ENCODE peak calls at places on chromosomes 2 and 18, in eight cellular contexts. B is fibroblast of lung, F is hepatocyte, N is endothelial cell of umbilical vein, L is astrocyte, I is DND-41, P is OCI-LY7, C is GM23338. M is an unnamed sample. For H4K20me1, H3K4me1 and H3K36me3, the result is how much of the 10 kb centered on the place peaks cover.

GRCh38 chr18:519019-519879 is 18.7 kb upstream of the COLEC12 start:
- DNase-seq in B (peak), F (peak), N (peak), L (peak), I (no peak), P (no peak), C (no peak), M (no peak)

GRCh38 chr18:6956495-6956894 is 161.1 kb downstream of the LAMA1 start:
- DNase-seq in B (no peak), F (no peak), N (no peak), L (no peak), I (no peak), P (no peak), C (no peak), M (no peak)

GRCh38 chr2:74849228-74849892 is 15.4 kb downstream of the HK2 start:
- DNase-seq in B (peak), F (no peak), N (peak), L (no peak), I (peak), P (peak), C (peak), M (peak)

GRCh38 chr2:79447462-79447861 is 65.4 kb upstream of the CTNNA2 start:
- DNase-seq in B (no peak), F (no peak), N (no peak), L (no peak), I (no peak), P (no peak), C (no peak), M (no peak)

GRCh38 chr2:183093857-183094657 is 15.5 kb downstream of the DUSP19 start:
- DNase-seq in B (peak), F (no peak), N (peak), L (peak), I (no peak), P (no peak), C (no peak), M (no peak)

GRCh38 chr2:38108907-38109731 is 33.2 kb upstream of the CYP1B1 start:
- DNase-seq in B (no peak), F (no peak), N (no peak), L (no peak), I (no peak), P (no peak), C (no peak), M (no peak)

GRCh38 chr2:240429872-240430491 is 5.5 kb upstream of the GPC1 start:
- DNase-seq in B (no peak), F (no peak), N (no peak), L (no peak), I (no peak), P (no peak), C (no peak), M (no peak)

GRCh38 chr2:10493075-10493635 is 45.0 kb upstream of the ODC1 start:
- DNase-seq in B (no peak), F (no peak), N (no peak), L (no peak), I (no peak), P (no peak), C (no peak), M (no peak)

GRCh38 chr2:37631292-37631691 is 40.1 kb downstream of the CDC42EP3 start:
- DNase-seq in B (no peak), F (no peak), N (no peak), L (no peak), I (no peak), P (no peak), C (no peak), M (no peak)

GRCh38 chr2:215782271-215782670 is 231.1 kb downstream of the MREG start:
- DNase-seq in B (no peak), F (no peak), N (no peak), L (no peak), I (no peak), P (no peak), C (no peak), M (no peak)

GRCh38 chr2:212939777-212940531 is 211.5 kb downstream of the IKZF2 start:
- DNase-seq in B (no peak), F (peak), N (no peak), L (no peak), I (no peak), P (no peak), C (peak), M (no peak)

GRCh38 chr2:145028055-145028630 is 508.2 kb upstream of the ZEB2 start:
- DNase-seq in B (no peak), F (no peak), N (no peak), L (no peak), I (no peak), P (no peak), C (no peak), M (no peak)

DNA sequence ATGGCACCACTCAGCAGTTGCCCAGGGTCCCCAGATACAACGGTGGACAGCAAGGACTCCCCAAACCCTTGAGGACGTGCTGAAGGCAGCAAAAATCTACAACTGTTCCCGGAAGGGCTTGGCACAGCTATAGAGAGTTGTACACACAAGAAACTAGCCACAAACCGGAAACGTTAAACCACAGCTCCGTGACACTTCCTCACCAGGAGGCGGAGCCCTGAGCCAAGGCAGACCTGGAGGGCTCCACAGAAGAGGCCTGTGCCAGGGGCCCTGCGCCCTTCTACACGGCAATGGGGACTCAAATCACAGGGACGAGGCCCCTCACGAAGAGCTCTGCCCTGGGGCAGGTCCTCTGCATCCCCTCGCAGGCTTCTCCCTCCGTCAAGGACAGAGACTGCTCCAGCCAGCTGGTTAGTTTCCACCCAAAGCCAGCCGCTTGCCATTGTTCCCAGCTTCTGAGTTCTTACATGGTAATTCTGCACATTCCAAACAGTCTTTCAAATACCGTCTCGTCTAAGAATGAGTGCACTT is 133.3 kb downstream of the HDAC4 start:
- DNase-seq in B (peak), F (no peak), N (peak), L (peak), I (peak), P (peak), C (peak), M (peak)
- H4K20me1 ChIP-seq in B (under half), F (under half), N (under half), L (under half), I (half or more), P (under half), C (under half), M (half or more)

DNA sequence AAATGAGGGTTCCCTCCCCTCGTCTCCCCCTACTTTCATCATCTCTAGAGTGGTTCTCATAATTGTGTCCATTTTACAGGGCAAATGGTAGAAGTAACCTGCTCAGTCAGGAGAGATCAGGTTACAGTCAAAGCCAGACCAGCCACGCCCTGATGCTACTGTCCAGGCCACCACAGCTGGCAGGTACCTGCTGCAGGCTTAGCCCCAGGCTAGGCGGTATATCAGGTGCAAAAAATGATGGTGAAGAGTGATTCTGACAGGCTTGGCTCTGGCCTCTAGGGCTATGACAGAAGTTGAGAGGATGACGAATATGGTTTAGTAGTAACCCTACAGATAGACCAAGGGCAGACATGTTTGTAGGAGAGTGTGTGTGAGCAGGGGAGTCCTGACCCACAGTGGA is 67.1 kb downstream of the HAUS1 start:
- DNase-seq in B (no peak), F (no peak), N (no peak), L (no peak), I (no peak), P (no peak), C (no peak), M (no peak)
- H3K4me1 ChIP-seq in B (under half), F (under half), N (under half), L (under half), I (under half), P (under half), C (under half), M (under half)

GRCh38 chr2:97766567-97766966 is 53.2 kb downstream of the ZAP70 start:
- DNase-seq in B (no peak), F (no peak), N (no peak), L (no peak), I (no peak), P (no peak), C (no peak), M (no peak)
- H3K36me3 ChIP-seq in B (under half), F (under half), N (under half), L (under half), I (half or more), P (under half), C (under half), M (under half)

GRCh38 chr2:64650257-64650656 is 3.5 kb downstream of the SERTAD2 start:
- DNase-seq in B (no peak), F (no peak), N (no peak), L (no peak), I (no peak), P (no peak), C (no peak), M (peak)
- H4K20me1 ChIP-seq in B (under half), F (under half), N (under half), L (half or more), I (under half), P (half or more), C (under half), M (half or more)

GRCh38 chr2:230777681-230778080 is 65.0 kb downstream of the CAB39 start:
- DNase-seq in B (peak), F (no peak), N (peak), L (peak), I (no peak), P (no peak), C (no peak), M (no peak)

GRCh38 chr2:230779141-230779523 is 66.5 kb downstream of the CAB39 start:
- DNase-seq in B (no peak), F (no peak), N (no peak), L (no peak), I (no peak), P (no peak), C (no peak), M (no peak)

GRCh38 chr2:230783101-230783500 is 70.5 kb downstream of the CAB39 start:
- DNase-seq in B (no peak), F (no peak), N (no peak), L (no peak), I (no peak), P (no peak), C (no peak), M (no peak)

GRCh38 chr2:230778350-230779140 is 65.9 kb downstream of the CAB39 start:
- DNase-seq in B (peak), F (no peak), N (no peak), L (peak), I (no peak), P (no peak), C (no peak), M (no peak)

GRCh38 chr2:230779607-230780006 is 67.0 kb downstream of the CAB39 start:
- DNase-seq in B (no peak), F (no peak), N (no peak), L (no peak), I (no peak), P (no peak), C (no peak), M (no peak)
- H3K4me1 ChIP-seq in B (under half), F (under half), N (under half), L (under half), I (under half), P (under half), C (under half), M (under half)

GRCh38 chr18:70907673-70908072 is 618.8 kb downstream of the SOCS6 start:
- DNase-seq in B (no peak), F (no peak), N (peak), L (no peak), I (no peak), P (no peak), C (no peak), M (no peak)
- H3K36me3 ChIP-seq in B (under half), F (under half), N (under half), L (under half), I (under half), P (under half), C (under half), M (under half)

GRCh38 chr18:74506405-74507119 is 10.4 kb downstream of the CNDP2 start:
- DNase-seq in B (no peak), F (peak), N (no peak), L (no peak), I (no peak), P (no peak), C (no peak), M (no peak)
- H4K20me1 ChIP-seq in B (under half), F (under half), N (under half), L (under half), I (under half), P (under half), C (under half), M (under half)

DNA sequence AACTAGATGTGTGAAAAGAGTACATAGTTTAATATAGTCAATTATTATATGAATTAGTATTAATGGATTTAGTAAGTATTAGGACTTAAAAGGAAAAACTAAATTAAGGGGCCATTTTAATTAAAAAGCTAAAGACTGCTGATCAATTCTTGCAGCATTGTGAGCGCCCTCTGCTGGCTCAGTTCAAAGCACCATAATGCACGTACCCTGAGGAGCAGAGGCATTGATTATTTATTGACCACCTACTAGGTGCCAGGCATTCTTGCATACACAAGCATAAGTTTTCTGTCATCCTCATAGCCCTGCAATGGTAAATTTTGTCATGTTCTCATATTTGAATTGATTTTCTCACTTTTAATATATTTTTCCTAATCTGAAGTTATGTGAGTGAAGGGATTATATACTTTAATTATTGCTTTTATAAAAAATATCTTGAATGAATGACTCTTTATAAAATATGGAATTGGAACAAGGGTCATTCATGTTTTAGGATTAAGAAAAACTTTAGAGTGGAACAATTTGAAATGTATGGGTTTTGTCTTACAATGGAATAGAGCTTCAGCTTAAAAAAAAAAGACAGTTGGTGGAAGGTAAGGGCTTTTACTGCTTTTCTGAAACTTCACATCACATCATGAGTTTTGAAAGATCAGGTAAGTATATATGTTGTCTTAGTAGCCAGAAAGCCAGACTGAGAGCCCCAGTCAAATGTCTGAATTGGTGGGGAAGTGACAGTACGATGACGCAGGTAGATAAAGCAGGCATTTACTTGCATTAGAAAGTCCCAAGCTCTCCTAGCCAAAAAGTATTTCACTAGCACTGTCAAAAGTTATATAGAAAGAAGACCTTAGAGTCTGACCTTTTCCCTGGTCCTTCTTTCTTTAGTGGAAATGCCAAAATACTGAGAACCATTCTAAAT is 9.7 kb downstream of the ITGA4 start:
- DNase-seq in B (peak), F (peak), N (peak), L (peak), I (peak), P (peak), C (peak), M (peak)
- H3K4me1 ChIP-seq in B (under half), F (under half), N (under half), L (under half), I (half or more), P (under half), C (under half), M (half or more)